ENCODE peak calls at places on chromosomes 11 and 22, in eight cellular contexts. F, V, X, Y, T, Q, P and E are unnamed samples.

GRCh38 chr22:33853200-33854097 is 66.8 kb downstream of the LARGE1 start:
- DNase-seq in Q (peak), T (peak), Y (peak), X (peak), F (peak), V (peak), P (peak), E (peak)

GRCh38 chr22:24567668-24568067 is 11.9 kb downstream of the SNRPD3 start:
- DNase-seq in P (no peak), T (no peak), F (no peak), V (no peak), Q (peak), Y (no peak), X (no peak), E (no peak)

GRCh38 chr11:124219126-124219525 is 21.8 kb upstream of the OR8G1 start:
- DNase-seq in Y (no peak), F (no peak), X (no peak), Q (no peak), P (no peak), V (no peak), T (no peak), E (no peak)

GRCh38 chr11:62266558-62266957 is 3.4 kb upstream of the SCGB2A2 start:
- DNase-seq in Y (no peak), T (no peak), F (no peak), Q (no peak), V (no peak), X (peak), P (no peak), E (peak)

GRCh38 chr11:63937713-63938480 is 905 bp upstream of the NAA40 start:
- DNase-seq in Y (peak), F (peak), Q (no peak), X (no peak), P (no peak), T (peak), V (no peak), E (peak)

GRCh38 chr11:72001255-72001654 is 2.5 kb downstream of the IL18BP start:
- DNase-seq in X (no peak), Q (no peak), T (no peak), P (no peak), F (no peak), V (no peak), Y (no peak), E (no peak)

GRCh38 chr22:24685804-24686203 is 82.8 kb downstream of the GGT1 start:
- DNase-seq in T (peak), P (no peak), Y (no peak), X (peak), F (no peak), Q (no peak), V (no peak), E (no peak)

GRCh38 chr11:115893701-115894100 is 389.5 kb upstream of the CADM1 start:
- DNase-seq in T (no peak), Y (no peak), X (no peak), Q (no peak), V (no peak), F (no peak), P (no peak), E (no peak)

GRCh38 chr22:24977370-24978230 is 25.1 kb downstream of the KIAA1671 start:
- DNase-seq in P (no peak), Y (peak), V (no peak), Q (peak), X (no peak), F (peak), T (no peak), E (peak)

GRCh38 chr11:4191031-4191571 is 96.5 kb downstream of the RRM1 start:
- DNase-seq in X (no peak), T (no peak), F (no peak), P (peak), V (no peak), Q (no peak), Y (peak), E (no peak)

GRCh38 chr11:7613394-7613720 is 59.9 kb downstream of the CYB5R2 start:
- DNase-seq in T (no peak), Y (no peak), Q (no peak), F (no peak), V (no peak), X (no peak), P (no peak), E (no peak)

GRCh38 chr11:12216542-12217422 is 106.4 kb downstream of the MICAL2 start:
- DNase-seq in P (no peak), F (no peak), X (no peak), Y (peak), T (no peak), Q (no peak), V (no peak), E (no peak)

GRCh38 chr22:50482107-50483074 is 1.0 kb downstream of the ADM2 start:
- DNase-seq in F (no peak), Y (peak), X (no peak), P (no peak), Q (no peak), T (no peak), V (no peak), E (no peak)

GRCh38 chr11:103631841-103632240 is 404.6 kb upstream of the DDI1 start:
- DNase-seq in Q (no peak), V (no peak), T (no peak), Y (no peak), X (peak), F (no peak), P (no peak), E (no peak)

GRCh38 chr22:44728761-44729261 is 23.6 kb upstream of the ARHGAP8 start:
- DNase-seq in Q (no peak), F (no peak), T (no peak), P (no peak), Y (no peak), X (no peak), V (no peak), E (no peak)

GRCh38 chr22:28629420-28630184 is 50.0 kb downstream of the TTC28 start:
- DNase-seq in Y (no peak), V (no peak), P (no peak), Q (no peak), T (no peak), F (no peak), X (peak), E (no peak)

GRCh38 chr22:37187891-37188761 is at the start of gene C1QTNF6:
- DNase-seq in Y (no peak), V (no peak), X (peak), T (no peak), P (no peak), F (no peak), Q (peak), E (no peak)

GRCh38 chr11:115324569-115325432 is 179.4 kb downstream of the CADM1 start:
- DNase-seq in T (peak), Y (peak), F (peak), Q (no peak), X (peak), V (peak), P (peak), E (peak)

GRCh38 chr11:83659466-83659865 is 373.3 kb upstream of the CCDC90B start:
- DNase-seq in P (no peak), F (no peak), T (no peak), V (no peak), X (no peak), Y (no peak), Q (no peak), E (no peak)

GRCh38 chr22:42364641-42365336 is 67.4 kb downstream of the NFAM1 start:
- DNase-seq in X (peak), P (no peak), Q (no peak), Y (no peak), T (no peak), F (no peak), V (no peak), E (no peak)

GRCh38 chr11:66335531-66336233 is 552 bp downstream of the RIN1 start:
- DNase-seq in P (no peak), Q (peak), F (peak), T (peak), Y (no peak), X (peak), V (peak), E (no peak)

GRCh38 chr22:45096256-45096907 is 67.3 kb upstream of the NUP50 start:
- DNase-seq in V (no peak), T (peak), F (peak), Y (peak), X (peak), Q (no peak), P (peak), E (peak)

GRCh38 chr11:73053964-73054363 is 88.2 kb downstream of the FCHSD2 start:
- DNase-seq in P (no peak), F (no peak), V (no peak), T (no peak), Y (no peak), Q (no peak), X (no peak), E (no peak)

GRCh38 chr11:28581286-28582242 is 473.4 kb downstream of the METTL15 start:
- DNase-seq in P (no peak), X (peak), T (no peak), F (no peak), Y (no peak), Q (no peak), V (no peak), E (no peak)

GRCh38 chr11:64996327-64996709 is 453 bp downstream of the BATF2 start:
- DNase-seq in Q (no peak), V (no peak), P (no peak), T (no peak), F (no peak), Y (peak), X (no peak), E (no peak)

GRCh38 chr22:24466831-24467249 is 28.3 kb upstream of the UPB1 start:
- DNase-seq in X (peak), T (peak), Y (no peak), V (no peak), P (peak), F (peak), Q (no peak), E (no peak)

GRCh38 chr11:72700026-72700610 is 25.9 kb upstream of the PDE2A start:
- DNase-seq in Q (no peak), P (no peak), X (peak), F (no peak), Y (no peak), V (no peak), T (no peak), E (no peak)